ENCODE peak calls at places on chromosomes 16 and 17, in seven cellular contexts. O, E, G, C, P, T and S are unnamed samples.

GRCh38 chr17:67995568-67996191 is 589 bp downstream of the C17orf58 start:
- DNase-seq in O (peak), E (peak), G (peak), C (no peak), P (no peak), T (no peak), S (no peak)

GRCh38 chr17:51263001-51263400 is 2.7 kb downstream of the UTP18 start:
- DNase-seq in O (no peak), E (no peak), G (no peak), C (no peak), P (no peak), T (no peak), S (no peak)

GRCh38 chr17:12667299-12667958 is 1.7 kb downstream of the MYOCD start:
- DNase-seq in O (peak), E (no peak), G (peak), C (peak), P (peak), T (no peak), S (peak)

GRCh38 chr16:30748634-30749445 is 615 bp downstream of the PHKG2 start:
- DNase-seq in O (peak), E (peak), G (peak), C (peak), P (no peak), T (no peak), S (no peak)

GRCh38 chr17:15453782-15454181 is 13.6 kb downstream of the CDRT4 start:
- DNase-seq in O (no peak), E (no peak), G (no peak), C (no peak), P (no peak), T (no peak), S (no peak)

GRCh38 chr16:10521681-10522274 is 58.6 kb downstream of the EMP2 start:
- DNase-seq in O (peak), E (peak), G (peak), C (peak), P (peak), T (no peak), S (peak)

GRCh38 chr17:49861150-49861884 is 13.4 kb upstream of the TAC4 start:
- DNase-seq in O (peak), E (peak), G (peak), C (peak), P (peak), T (no peak), S (peak)

GRCh38 chr17:37050905-37051304 is 102.2 kb downstream of the AATF start:
- DNase-seq in O (no peak), E (no peak), G (no peak), C (no peak), P (no peak), T (no peak), S (no peak)

GRCh38 chr17:19336938-19337711 is 25.4 kb downstream of the B9D1 start:
- DNase-seq in O (no peak), E (no peak), G (no peak), C (no peak), P (peak), T (no peak), S (no peak)

GRCh38 chr17:45907720-45908395 is 13.5 kb downstream of the MAPT start:
- DNase-seq in O (no peak), E (no peak), G (no peak), C (no peak), P (no peak), T (no peak), S (no peak)

GRCh38 chr17:63381101-63381729 is 64.9 kb downstream of the CYB561 start:
- DNase-seq in O (peak), E (no peak), G (no peak), C (no peak), P (no peak), T (no peak), S (peak)

GRCh38 chr16:67649494-67649931 is 4.6 kb downstream of the CARMIL2 start:
- DNase-seq in O (peak), E (no peak), G (peak), C (no peak), P (no peak), T (no peak), S (peak)

GRCh38 chr16:67562526-67562917 is at the start of gene CTCF:
- DNase-seq in O (peak), E (no peak), G (no peak), C (no peak), P (peak), T (no peak), S (peak)

GRCh38 chr16:11465675-11466074 is 120.4 kb downstream of the RMI2 start:
- DNase-seq in O (no peak), E (no peak), G (no peak), C (no peak), P (no peak), T (no peak), S (no peak)

GRCh38 chr16:56812884-56813283 is 52.1 kb upstream of the SLC12A3 start:
- DNase-seq in O (no peak), E (no peak), G (no peak), C (no peak), P (peak), T (no peak), S (no peak)

GRCh38 chr17:8121531-8122390 is 2.1 kb downstream of the HES7 start:
- DNase-seq in O (peak), E (no peak), G (peak), C (no peak), P (no peak), T (no peak), S (peak)

GRCh38 chr17:40953876-40954275 is 12.9 kb downstream of the KRT39 start:
- DNase-seq in O (no peak), E (no peak), G (no peak), C (no peak), P (no peak), T (no peak), S (no peak)

GRCh38 chr16:77683845-77684526 is 38.3 kb upstream of the NUDT7 start:
- DNase-seq in O (peak), E (no peak), G (no peak), C (no peak), P (no peak), T (no peak), S (no peak)

GRCh38 chr17:47192549-47192948 is 3.5 kb upstream of the CDC27 start:
- DNase-seq in O (no peak), E (no peak), G (no peak), C (no peak), P (no peak), T (peak), S (no peak)

GRCh38 chr17:58040386-58040785 is 33.3 kb upstream of the SRSF1 start:
- DNase-seq in O (no peak), E (no peak), G (no peak), C (no peak), P (no peak), T (no peak), S (no peak)

GRCh38 chr16:81127051-81127450 is 30.9 kb upstream of the GCSH start:
- DNase-seq in O (no peak), E (no peak), G (no peak), C (no peak), P (no peak), T (no peak), S (no peak)

GRCh38 chr17:70365098-70365583 is 195.8 kb downstream of the KCNJ2 start:
- DNase-seq in O (no peak), E (no peak), G (no peak), C (peak), P (no peak), T (peak), S (no peak)

GRCh38 chr16:80285089-80285488 is 255.7 kb upstream of the DYNLRB2 start:
- DNase-seq in O (no peak), E (no peak), G (no peak), C (no peak), P (no peak), T (no peak), S (no peak)

GRCh38 chr16:58507963-58508670 is 7.2 kb upstream of the SETD6 start:
- DNase-seq in O (no peak), E (no peak), G (no peak), C (no peak), P (no peak), T (no peak), S (no peak)

GRCh38 chr16:804193-805048 is 3.9 kb upstream of the GNG13 start:
- DNase-seq in O (no peak), E (no peak), G (no peak), C (no peak), P (no peak), T (no peak), S (no peak)

GRCh38 chr17:55783684-55784245 is 32.9 kb downstream of the PCTP start:
- DNase-seq in O (peak), E (no peak), G (no peak), C (no peak), P (no peak), T (no peak), S (no peak)

GRCh38 chr16:15404792-15405191 is 9.2 kb downstream of the MPV17L start:
- DNase-seq in O (no peak), E (no peak), G (no peak), C (no peak), P (no peak), T (no peak), S (no peak)

GRCh38 chr17:67467500-67468481 is 90.7 kb downstream of the PITPNC1 start:
- DNase-seq in O (peak), E (peak), G (no peak), C (no peak), P (no peak), T (no peak), S (no peak)

GRCh38 chr17:15101175-15101574 is 164.0 kb downstream of the PMP22 start:
- DNase-seq in O (no peak), E (no peak), G (no peak), C (no peak), P (no peak), T (no peak), S (no peak)

GRCh38 chr16:66264311-66265105 is 102.0 kb upstream of the CDH5 start:
- DNase-seq in O (no peak), E (no peak), G (no peak), C (no peak), P (no peak), T (no peak), S (no peak)

GRCh38 chr17:49899588-49899987 is 51.7 kb upstream of the TAC4 start:
- DNase-seq in O (no peak), E (no peak), G (no peak), C (no peak), P (no peak), T (no peak), S (no peak)

GRCh38 chr16:55468352-55468990 is 10.5 kb upstream of the MMP2 start:
- DNase-seq in O (no peak), E (no peak), G (no peak), C (no peak), P (no peak), T (no peak), S (no peak)

DNA sequence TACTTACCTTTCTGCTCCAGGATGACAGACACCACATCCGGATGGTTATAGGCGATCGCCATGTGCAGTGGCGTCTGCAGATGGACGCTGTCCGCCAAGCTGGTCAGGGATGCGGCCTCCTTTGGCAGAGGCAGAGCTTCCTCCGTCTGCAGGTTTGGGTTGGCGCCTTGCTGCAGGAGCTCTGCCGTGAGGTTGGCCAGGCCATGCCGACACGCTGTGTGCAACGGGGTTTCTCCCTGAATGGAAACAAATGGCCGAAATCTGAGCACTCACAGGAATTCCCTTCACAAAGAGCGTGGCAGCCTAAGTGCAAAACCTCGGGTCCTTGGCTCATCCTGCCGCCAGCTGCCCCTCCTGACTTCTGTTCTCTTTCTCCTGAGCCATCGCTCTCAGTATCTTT is 41.8 kb downstream of the CYB5D2 start:
- DNase-seq in O (no peak), E (no peak), G (no peak), C (no peak), P (no peak), T (no peak), S (no peak)
- TF ChIP-seq TAF1 in O (no peak), E (no peak), G (no peak), C (no peak), P (no peak), T (no peak), S (no peak)

DNA sequence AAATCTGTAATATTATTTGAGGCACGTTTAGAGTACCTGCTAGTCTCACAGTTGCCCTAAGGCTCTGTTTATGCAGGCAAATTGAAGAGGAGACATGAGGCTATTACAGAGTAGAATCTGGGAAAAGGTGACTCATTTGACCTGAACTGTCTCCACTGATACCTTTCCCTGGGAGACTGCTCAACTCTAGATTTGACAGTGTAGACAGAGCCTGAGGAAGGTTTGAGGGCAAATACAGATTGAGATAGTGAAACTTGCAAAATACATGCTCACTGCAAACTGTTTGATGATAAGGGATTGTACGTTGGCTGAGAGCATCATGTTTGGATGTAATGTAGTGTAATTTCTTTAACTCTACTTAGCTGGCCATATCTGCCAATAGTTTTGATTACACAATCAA is 1266.6 kb upstream of the CDH8 start:
- DNase-seq in O (no peak), E (no peak), G (no peak), C (no peak), P (no peak), T (no peak), S (no peak)
- TF ChIP-seq TAF1 in O (no peak), E (no peak), G (no peak), C (no peak), P (no peak), T (no peak), S (no peak)

GRCh38 chr17:72034000-72034399 is 86.8 kb upstream of the SOX9 start:
- DNase-seq in O (no peak), E (no peak), G (no peak), C (no peak), P (no peak), T (peak), S (no peak)

GRCh38 chr17:72038427-72038826 is 82.4 kb upstream of the SOX9 start:
- DNase-seq in O (no peak), E (no peak), G (no peak), C (no peak), P (no peak), T (no peak), S (no peak)

DNA sequence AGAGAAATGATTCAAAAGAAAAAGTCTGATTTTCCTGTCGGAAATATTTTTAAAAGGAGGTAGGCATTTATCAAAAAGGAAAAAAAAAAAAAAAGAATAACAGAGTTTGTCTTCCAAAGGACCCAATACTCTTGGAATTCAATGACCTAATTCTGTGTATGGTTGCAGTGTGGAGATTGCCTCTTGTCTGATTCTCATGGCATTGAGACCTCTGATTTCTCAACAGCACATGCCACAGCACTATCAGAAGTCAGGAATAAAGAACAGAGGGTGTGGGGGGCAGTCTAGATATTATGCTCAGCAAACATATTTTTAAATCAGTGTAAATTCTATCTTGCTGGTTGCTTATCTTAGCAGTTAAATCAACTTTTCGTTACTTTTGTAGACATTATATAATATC is 81.3 kb upstream of the SOX9 start:
- DNase-seq in O (no peak), E (no peak), G (no peak), C (no peak), P (no peak), T (no peak), S (no peak)
- TF ChIP-seq TAF1 in O (no peak), E (no peak), G (no peak), C (no peak), P (no peak), T (no peak), S (no peak)

GRCh38 chr16:69593756-69594155 is 28.0 kb downstream of the NFAT5 start:
- DNase-seq in O (no peak), E (no peak), G (no peak), C (no peak), P (peak), T (no peak), S (no peak)
- TF ChIP-seq TAF1 in O (no peak), E (no peak), G (no peak), C (no peak), P (no peak), T (no peak), S (no peak)

GRCh38 chr16:87435399-87436224 is 43.5 kb downstream of the MAP1LC3B start:
- DNase-seq in O (peak), E (no peak), G (no peak), C (no peak), P (no peak), T (no peak), S (no peak)
- TF ChIP-seq TAF1 in O (no peak), E (no peak), G (no peak), C (no peak), P (no peak), T (no peak), S (no peak)